ENCODE peak calls at places on chromosome 7, in ten cellular contexts. One of them, this sample, is unnamed.

GRCh38 chr7:87570178-87570577 is 30.5 kb downstream of the ABCB1 start:
- DNase-seq in posterior cingulate gyrus: no peak
- DNase-seq in Calu3: no peak
- DNase-seq in left cardiac atrium: no peak
- DNase-seq in cardiac septum: no peak
- DNase-seq in NCI-H1092: no peak
- DNase-seq in Caki2: peak; percentile 56
- DNase-seq in HCT116: peak; percentile 23
- DNase-seq in body of pancreas: no peak
- DNase-seq in AG20443: peak; percentile 10
- DNase-seq in this sample: no peak

GRCh38 chr7:2604608-2605174 is 27.1 kb upstream of the TTYH3 start:
- DNase-seq in AG20443: no peak
- DNase-seq in Caki2: no peak
- DNase-seq in posterior cingulate gyrus: no peak
- DNase-seq in body of pancreas: no peak
- DNase-seq in Calu3: no peak
- DNase-seq in left cardiac atrium: peak; percentile 47
- DNase-seq in NCI-H1092: peak; percentile 83
- DNase-seq in HCT116: no peak
- DNase-seq in cardiac septum: no peak
- DNase-seq in this sample: no peak

GRCh38 chr7:1313591-1313990 is 80.9 kb downstream of the UNCX start:
- DNase-seq in AG20443: no peak
- DNase-seq in cardiac septum: no peak
- DNase-seq in HCT116: no peak
- DNase-seq in NCI-H1092: no peak
- DNase-seq in left cardiac atrium: no peak
- DNase-seq in body of pancreas: no peak
- DNase-seq in Calu3: no peak
- DNase-seq in posterior cingulate gyrus: no peak
- DNase-seq in Caki2: no peak
- DNase-seq in this sample: no peak

GRCh38 chr7:99563650-99564049 is 5.2 kb downstream of the ZNF655 start:
- DNase-seq in left cardiac atrium: no peak
- DNase-seq in Calu3: peak; percentile 17
- DNase-seq in AG20443: peak; percentile 56
- DNase-seq in HCT116: no peak
- DNase-seq in Caki2: peak; percentile 26
- DNase-seq in NCI-H1092: no peak
- DNase-seq in cardiac septum: no peak
- DNase-seq in posterior cingulate gyrus: peak; percentile 25
- DNase-seq in body of pancreas: no peak
- DNase-seq in this sample: peak; percentile 26

GRCh38 chr7:31948041-31948440 is 122.2 kb downstream of the PDE1C start:
- DNase-seq in HCT116: no peak
- DNase-seq in AG20443: peak; percentile 47
- DNase-seq in left cardiac atrium: no peak
- DNase-seq in Calu3: peak; percentile 44
- DNase-seq in body of pancreas: no peak
- DNase-seq in NCI-H1092: no peak
- DNase-seq in cardiac septum: no peak
- DNase-seq in Caki2: peak; percentile 55
- DNase-seq in posterior cingulate gyrus: no peak
- DNase-seq in this sample: no peak

GRCh38 chr7:98194672-98195457 is 16.4 kb upstream of the BHLHA15 start:
- DNase-seq in Caki2: no peak
- DNase-seq in body of pancreas: no peak
- DNase-seq in NCI-H1092: no peak
- DNase-seq in HCT116: no peak
- DNase-seq in Calu3: no peak
- DNase-seq in posterior cingulate gyrus: no peak
- DNase-seq in left cardiac atrium: no peak
- DNase-seq in cardiac septum: no peak
- DNase-seq in AG20443: no peak
- DNase-seq in this sample: no peak

GRCh38 chr7:74216361-74216761 is 6.6 kb downstream of the LAT2 start:
- DNase-seq in HCT116: no peak
- DNase-seq in AG20443: no peak
- DNase-seq in Caki2: no peak
- DNase-seq in cardiac septum: no peak
- DNase-seq in posterior cingulate gyrus: no peak
- DNase-seq in left cardiac atrium: no peak
- DNase-seq in body of pancreas: no peak
- DNase-seq in NCI-H1092: no peak
- DNase-seq in Calu3: no peak
- DNase-seq in this sample: no peak

GRCh38 chr7:23333671-23334246 is 34.6 kb downstream of the MALSU1 start:
- DNase-seq in Caki2: peak; percentile 90
- DNase-seq in HCT116: no peak
- DNase-seq in cardiac septum: no peak
- DNase-seq in left cardiac atrium: peak; percentile 46
- DNase-seq in Calu3: no peak
- DNase-seq in body of pancreas: no peak
- DNase-seq in NCI-H1092: no peak
- DNase-seq in AG20443: peak; percentile 71
- DNase-seq in posterior cingulate gyrus: no peak
- DNase-seq in this sample: no peak

GRCh38 chr7:99137418-99138180 is 6.3 kb downstream of the SMURF1 start:
- DNase-seq in AG20443: peak; percentile 77
- DNase-seq in Calu3: no peak
- DNase-seq in NCI-H1092: no peak
- DNase-seq in posterior cingulate gyrus: peak; percentile 24
- DNase-seq in left cardiac atrium: no peak
- DNase-seq in Caki2: peak; percentile 72
- DNase-seq in HCT116: no peak
- DNase-seq in cardiac septum: no peak
- DNase-seq in body of pancreas: no peak
- DNase-seq in this sample: no peak

GRCh38 chr7:129950191-129950940 is 2.4 kb downstream of the UBE2H start:
- DNase-seq in cardiac septum: peak; percentile 47
- DNase-seq in AG20443: no peak
- DNase-seq in Calu3: no peak
- DNase-seq in body of pancreas: no peak
- DNase-seq in Caki2: no peak
- DNase-seq in left cardiac atrium: no peak
- DNase-seq in posterior cingulate gyrus: no peak
- DNase-seq in NCI-H1092: no peak
- DNase-seq in HCT116: no peak
- DNase-seq in this sample: no peak

GRCh38 chr7:150787321-150788281 is 12.6 kb downstream of the TMEM176B start:
- DNase-seq in AG20443: no peak
- DNase-seq in Caki2: no peak
- DNase-seq in NCI-H1092: peak; percentile 15
- DNase-seq in body of pancreas: no peak
- DNase-seq in HCT116: no peak
- DNase-seq in Calu3: no peak
- DNase-seq in cardiac septum: no peak
- DNase-seq in posterior cingulate gyrus: no peak
- DNase-seq in left cardiac atrium: no peak
- DNase-seq in this sample: no peak

GRCh38 chr7:28406192-28406591 is 6.1 kb upstream of the CREB5 start:
- DNase-seq in AG20443: no peak
- DNase-seq in left cardiac atrium: no peak
- DNase-seq in HCT116: no peak
- DNase-seq in NCI-H1092: no peak
- DNase-seq in Caki2: no peak
- DNase-seq in body of pancreas: no peak
- DNase-seq in Calu3: peak; percentile 24
- DNase-seq in posterior cingulate gyrus: no peak
- DNase-seq in cardiac septum: no peak
- DNase-seq in this sample: no peak

GRCh38 chr7:142554555-142555532 is 194.4 kb upstream of the PRSS1 start:
- DNase-seq in left cardiac atrium: no peak
- DNase-seq in body of pancreas: no peak
- DNase-seq in AG20443: no peak
- DNase-seq in posterior cingulate gyrus: no peak
- DNase-seq in HCT116: no peak
- DNase-seq in cardiac septum: no peak
- DNase-seq in NCI-H1092: no peak
- DNase-seq in Calu3: peak; percentile 8
- DNase-seq in Caki2: no peak
- DNase-seq in this sample: no peak

GRCh38 chr7:7996568-7996967 is 28.0 kb downstream of the GLCCI1 start:
- DNase-seq in NCI-H1092: no peak
- DNase-seq in Caki2: peak; percentile 14
- DNase-seq in body of pancreas: no peak
- DNase-seq in left cardiac atrium: no peak
- DNase-seq in cardiac septum: no peak
- DNase-seq in Calu3: peak; percentile 63
- DNase-seq in posterior cingulate gyrus: no peak
- DNase-seq in AG20443: peak; percentile 30
- DNase-seq in HCT116: no peak
- DNase-seq in this sample: no peak

GRCh38 chr7:22885824-22886255 is 63.2 kb upstream of the TOMM7 start:
- DNase-seq in AG20443: no peak
- DNase-seq in cardiac septum: no peak
- DNase-seq in posterior cingulate gyrus: no peak
- DNase-seq in Caki2: no peak
- DNase-seq in body of pancreas: no peak
- DNase-seq in left cardiac atrium: no peak
- DNase-seq in Calu3: no peak
- DNase-seq in NCI-H1092: no peak
- DNase-seq in HCT116: no peak
- DNase-seq in this sample: no peak

GRCh38 chr7:36591643-36592042 is 132.7 kb downstream of the AOAH start:
- DNase-seq in HCT116: no peak
- DNase-seq in NCI-H1092: no peak
- DNase-seq in body of pancreas: no peak
- DNase-seq in AG20443: no peak
- DNase-seq in Caki2: no peak
- DNase-seq in Calu3: no peak
- DNase-seq in posterior cingulate gyrus: no peak
- DNase-seq in cardiac septum: no peak
- DNase-seq in left cardiac atrium: no peak
- DNase-seq in this sample: no peak

GRCh38 chr7:45920543-45921380 is at the start of gene IGFBP3:
- DNase-seq in NCI-H1092: peak; percentile 32
- DNase-seq in Calu3: peak; percentile 84
- DNase-seq in posterior cingulate gyrus: no peak
- DNase-seq in left cardiac atrium: peak; percentile 69
- DNase-seq in cardiac septum: no peak
- DNase-seq in HCT116: no peak
- DNase-seq in Caki2: peak; percentile 79
- DNase-seq in body of pancreas: peak; percentile 54
- DNase-seq in AG20443: peak; percentile 88
- DNase-seq in this sample: no peak

GRCh38 chr7:131274986-131275385 is 52.7 kb upstream of the MKLN1 start:
- DNase-seq in Calu3: no peak
- DNase-seq in cardiac septum: no peak
- DNase-seq in left cardiac atrium: no peak
- DNase-seq in posterior cingulate gyrus: no peak
- DNase-seq in Caki2: no peak
- DNase-seq in HCT116: no peak
- DNase-seq in body of pancreas: no peak
- DNase-seq in NCI-H1092: no peak
- DNase-seq in AG20443: no peak
- DNase-seq in this sample: no peak

GRCh38 chr7:77348371-77348813 is 67.8 kb downstream of the GSAP start:
- DNase-seq in NCI-H1092: no peak
- DNase-seq in body of pancreas: peak; percentile 24
- DNase-seq in AG20443: peak; percentile 10
- DNase-seq in left cardiac atrium: peak; percentile 49
- DNase-seq in HCT116: no peak
- DNase-seq in Caki2: peak; percentile 78
- DNase-seq in posterior cingulate gyrus: no peak
- DNase-seq in Calu3: no peak
- DNase-seq in cardiac septum: no peak
- DNase-seq in this sample: no peak

GRCh38 chr7:28571405-28571804 is 159.1 kb downstream of the CREB5 start:
- DNase-seq in Caki2: no peak
- DNase-seq in left cardiac atrium: no peak
- DNase-seq in HCT116: no peak
- DNase-seq in posterior cingulate gyrus: no peak
- DNase-seq in body of pancreas: no peak
- DNase-seq in Calu3: no peak
- DNase-seq in AG20443: no peak
- DNase-seq in cardiac septum: no peak
- DNase-seq in NCI-H1092: no peak
- DNase-seq in this sample: no peak

GRCh38 chr7:94223375-94224084 is 171.2 kb upstream of the COL1A2 start:
- DNase-seq in cardiac septum: no peak
- DNase-seq in Caki2: peak; percentile 31
- DNase-seq in HCT116: peak; percentile 41
- DNase-seq in posterior cingulate gyrus: no peak
- DNase-seq in body of pancreas: no peak
- DNase-seq in left cardiac atrium: no peak
- DNase-seq in NCI-H1092: peak; percentile 19
- DNase-seq in AG20443: peak; percentile 51
- DNase-seq in Calu3: peak; percentile 38
- DNase-seq in this sample: no peak

GRCh38 chr7:106282852-106283251 is 1.9 kb downstream of the NAMPT start:
- DNase-seq in HCT116: no peak
- DNase-seq in NCI-H1092: no peak
- DNase-seq in left cardiac atrium: no peak
- DNase-seq in posterior cingulate gyrus: no peak
- DNase-seq in AG20443: no peak
- DNase-seq in Caki2: no peak
- DNase-seq in Calu3: no peak
- DNase-seq in body of pancreas: no peak
- DNase-seq in cardiac septum: no peak
- DNase-seq in this sample: no peak

GRCh38 chr7:47332213-47332612 is 249.7 kb downstream of the TNS3 start:
- DNase-seq in posterior cingulate gyrus: no peak
- DNase-seq in AG20443: no peak
- DNase-seq in Caki2: no peak
- DNase-seq in body of pancreas: no peak
- DNase-seq in HCT116: no peak
- DNase-seq in left cardiac atrium: no peak
- DNase-seq in cardiac septum: no peak
- DNase-seq in NCI-H1092: no peak
- DNase-seq in Calu3: no peak
- DNase-seq in this sample: no peak

This sample was measured in dorsolateral prefrontal cortex.